ENCODE peak calls at places on chromosomes 5 and 9, in six cellular contexts. R is NB4; F is H9; I is HFFc6; Y is dorsolateral prefrontal cortex; H is CD8-positive, alpha-beta T cell. V is an unnamed sample.

GRCh38 chr5:14414615-14415515 is 166.7 kb upstream of the OTULINL start:
- DNase-seq in R (no peak), F (no peak), I (no peak), Y (no peak), H (no peak), V (no peak)

GRCh38 chr9:101398930-101399640 is 434 bp downstream of the ZNF189 start:
- DNase-seq in R (peak), F (no peak), I (no peak), Y (no peak), H (no peak), V (no peak)

GRCh38 chr5:140337880-140338279 is 8.5 kb downstream of the HBEGF start:
- DNase-seq in R (no peak), F (no peak), I (no peak), Y (no peak), H (no peak), V (no peak)

GRCh38 chr5:148799737-148800527 is 26.5 kb upstream of the ADRB2 start:
- DNase-seq in R (peak), F (no peak), I (peak), Y (no peak), H (no peak), V (no peak)

GRCh38 chr5:43044181-43044914 is 4.2 kb upstream of the ANXA2R start:
- DNase-seq in R (no peak), F (peak), I (no peak), Y (no peak), H (no peak), V (peak)

GRCh38 chr5:32642276-32643002 is 57.1 kb downstream of the SUB1 start:
- DNase-seq in R (no peak), F (no peak), I (peak), Y (no peak), H (no peak), V (peak)

GRCh38 chr9:124659099-124659659 is 111.9 kb downstream of the NR6A1 start:
- DNase-seq in R (peak), F (peak), I (peak), Y (peak), H (peak), V (peak)

GRCh38 chr9:4923141-4923540 is 61.9 kb upstream of the JAK2 start:
- DNase-seq in R (no peak), F (no peak), I (no peak), Y (no peak), H (no peak), V (no peak)

GRCh38 chr5:149126898-149127297 is 14.4 kb upstream of the ABLIM3 start:
- DNase-seq in R (no peak), F (no peak), I (no peak), Y (no peak), H (no peak), V (no peak)

GRCh38 chr9:5518061-5518936 is 8.0 kb downstream of the PDCD1LG2 start:
- DNase-seq in R (no peak), F (no peak), I (peak), Y (no peak), H (no peak), V (peak)

GRCh38 chr9:21570643-21571275 is 88.6 kb upstream of the IFNE start:
- DNase-seq in R (no peak), F (no peak), I (no peak), Y (no peak), H (no peak), V (no peak)

DNA sequence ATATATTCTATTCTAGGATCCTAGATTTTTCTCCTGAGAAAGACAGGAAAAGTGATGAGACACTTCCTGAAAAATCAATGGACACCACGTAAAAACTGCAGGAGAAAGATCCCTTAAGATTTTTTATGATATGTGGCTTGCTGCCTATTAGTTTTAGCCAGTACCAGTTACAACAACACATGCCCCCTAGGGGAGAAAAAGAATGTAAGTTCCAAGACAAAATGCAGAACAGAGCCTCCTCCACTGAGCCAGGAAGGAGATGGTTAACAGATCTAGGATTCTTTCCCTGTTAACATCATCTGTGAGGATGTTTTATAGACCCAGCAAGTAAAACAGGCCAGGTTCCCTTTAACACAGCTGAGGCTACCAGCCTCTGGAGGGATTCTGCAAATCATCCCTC is 574.7 kb downstream of the TLE4 start:
- DNase-seq in R (no peak), F (no peak), I (no peak), Y (no peak), H (no peak), V (peak)
- TF ChIP-seq CTCF in R (no peak), F (peak), I (peak), Y (no peak), H (no peak), V (peak)

DNA sequence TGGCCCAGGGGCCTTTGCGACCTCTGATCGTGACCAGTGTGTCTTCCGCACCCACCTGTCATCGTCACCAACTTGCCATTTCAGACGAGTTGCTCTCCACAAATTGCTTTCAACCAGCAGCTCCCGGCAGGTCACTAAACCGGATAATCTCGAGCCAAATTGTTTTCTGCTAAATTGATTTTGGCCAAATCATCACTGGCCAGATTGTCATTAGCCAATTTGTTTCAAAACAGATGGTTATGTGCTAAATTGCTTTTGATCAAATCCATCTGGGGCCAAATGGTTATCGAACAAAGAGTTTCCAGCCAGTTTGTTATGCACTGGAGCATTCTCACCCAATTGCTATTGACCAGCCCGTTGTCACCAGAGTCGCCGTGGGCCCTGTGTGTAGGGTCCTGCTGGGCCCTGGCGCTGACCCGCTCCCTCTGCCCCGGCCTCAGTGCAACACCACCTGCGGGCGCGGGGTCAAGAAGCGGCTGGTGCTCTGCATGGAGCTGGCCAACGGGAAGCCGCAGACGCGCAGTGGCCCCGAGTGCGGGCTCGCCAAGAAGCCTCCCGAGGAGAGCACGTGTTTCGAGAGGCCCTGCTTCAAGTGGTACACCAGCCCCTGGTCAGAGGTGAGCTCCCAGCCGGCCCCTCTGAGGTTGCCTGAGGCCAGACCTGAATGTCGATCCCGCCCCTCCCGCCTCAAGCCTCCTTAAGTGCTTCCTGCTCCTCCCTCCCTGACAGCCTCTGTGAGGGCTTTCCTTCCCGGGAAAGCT is 35.6 kb downstream of the ADAMTSL2 start:
- DNase-seq in R (no peak), F (peak), I (no peak), Y (peak), H (no peak), V (no peak)
- TF ChIP-seq CTCF in R (no peak), F (no peak), I (no peak), Y (no peak), H (no peak), V (no peak)

GRCh38 chr5:118793091-118793490 is 195.3 kb downstream of the DTWD2 start:
- DNase-seq in R (no peak), F (no peak), I (no peak), Y (no peak), H (no peak), V (no peak)

GRCh38 chr5:118791986-118792734 is 196.2 kb downstream of the DTWD2 start:
- DNase-seq in R (peak), F (peak), I (peak), Y (peak), H (no peak), V (peak)

GRCh38 chr5:118796081-118796480 is 192.3 kb downstream of the DTWD2 start:
- DNase-seq in R (no peak), F (peak), I (no peak), Y (no peak), H (no peak), V (no peak)

GRCh38 chr5:118793652-118794051 is 194.7 kb downstream of the DTWD2 start:
- DNase-seq in R (no peak), F (no peak), I (no peak), Y (no peak), H (no peak), V (no peak)

DNA sequence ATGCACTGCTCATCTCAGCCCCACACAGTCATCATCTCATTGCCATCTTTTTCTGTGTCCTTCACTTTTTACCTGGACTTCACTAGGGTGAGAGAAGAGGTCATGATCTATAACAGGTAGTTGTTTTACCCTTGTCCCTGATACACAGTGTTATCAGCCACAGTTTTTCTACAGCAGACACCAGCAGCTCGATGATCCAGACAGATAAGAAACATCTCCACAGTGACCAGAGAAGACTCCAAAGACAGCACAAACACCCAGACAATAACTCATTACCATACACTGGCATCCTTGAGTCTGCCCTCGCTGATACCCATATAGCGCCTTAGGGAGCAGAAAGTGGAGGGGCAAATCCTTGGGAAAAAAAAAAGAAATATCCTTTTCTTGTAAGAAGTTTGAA is 194.1 kb downstream of the DTWD2 start:
- DNase-seq in R (no peak), F (no peak), I (no peak), Y (no peak), H (no peak), V (no peak)
- TF ChIP-seq CTCF in R (no peak), F (no peak), I (no peak), Y (no peak), H (no peak), V (no peak)

DNA sequence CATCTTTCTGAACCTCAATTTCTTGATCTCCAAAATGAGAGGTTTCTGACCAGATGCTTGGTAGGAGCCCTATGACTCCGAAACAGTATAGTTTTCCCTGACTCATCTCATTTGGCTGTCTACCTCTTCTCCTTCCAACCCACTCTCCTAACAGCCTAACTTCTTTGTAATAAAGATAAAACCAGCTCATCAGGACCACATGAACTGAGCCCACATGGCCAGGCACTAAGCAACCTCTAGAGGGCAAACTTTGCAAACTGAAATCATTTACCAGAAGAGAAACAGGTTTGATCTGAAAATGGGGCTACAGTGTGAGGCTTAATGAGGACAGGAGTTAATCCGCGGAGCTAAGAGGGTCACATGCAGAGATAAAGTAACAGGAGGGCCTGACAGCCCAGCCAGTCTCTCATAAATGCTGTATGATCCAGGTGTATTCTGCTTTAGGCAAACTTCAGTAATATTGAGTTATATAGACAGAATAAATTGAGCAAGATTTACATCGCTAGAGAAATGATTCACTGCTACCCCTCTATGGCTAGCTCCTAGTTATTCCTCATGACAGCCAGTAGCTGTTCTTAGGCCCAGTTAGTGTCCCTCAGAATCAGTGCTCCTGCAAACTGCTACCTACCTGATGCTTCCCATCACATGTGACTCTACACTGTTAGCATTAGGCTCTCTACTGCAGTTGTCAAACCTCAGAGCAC is 64.6 kb downstream of the ABCA1 start:
- DNase-seq in R (peak), F (peak), I (peak), Y (peak), H (peak), V (peak)
- TF ChIP-seq CTCF in R (peak), F (peak), I (peak), Y (peak), H (peak), V (peak)

GRCh38 chr5:84378420-84378819 is 6.3 kb downstream of the EDIL3 start:
- DNase-seq in R (no peak), F (no peak), I (no peak), Y (no peak), H (no peak), V (peak)

GRCh38 chr5:84378961-84379360 is 5.7 kb downstream of the EDIL3 start:
- DNase-seq in R (no peak), F (no peak), I (no peak), Y (no peak), H (no peak), V (peak)

GRCh38 chr5:84382363-84383295 is 2.1 kb downstream of the EDIL3 start:
- DNase-seq in R (peak), F (peak), I (no peak), Y (peak), H (no peak), V (peak)

GRCh38 chr5:84381501-84382362 is 2.9 kb downstream of the EDIL3 start:
- DNase-seq in R (peak), F (no peak), I (no peak), Y (peak), H (no peak), V (no peak)

DNA sequence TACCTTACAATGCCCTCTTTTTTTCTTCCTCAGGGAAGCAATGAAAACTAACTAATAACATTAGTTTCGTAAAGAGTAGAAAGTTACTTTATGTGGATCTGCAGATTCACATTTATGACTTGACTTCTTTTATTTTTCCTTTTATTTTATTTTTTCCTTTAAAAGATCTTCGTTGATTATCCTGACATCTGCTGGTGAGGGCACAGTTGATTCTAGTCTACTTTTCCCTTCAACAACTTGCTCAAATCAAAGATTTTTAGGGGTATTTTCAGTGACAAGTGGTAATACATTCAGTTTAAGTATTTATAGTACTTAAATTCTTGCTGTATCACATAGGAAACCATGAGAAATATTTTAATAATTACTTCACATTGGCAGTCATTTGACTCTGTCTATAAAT is 4.9 kb downstream of the EDIL3 start:
- DNase-seq in R (no peak), F (no peak), I (no peak), Y (no peak), H (no peak), V (no peak)
- TF ChIP-seq CTCF in R (no peak), F (peak), I (no peak), Y (peak), H (no peak), V (peak)

DNA sequence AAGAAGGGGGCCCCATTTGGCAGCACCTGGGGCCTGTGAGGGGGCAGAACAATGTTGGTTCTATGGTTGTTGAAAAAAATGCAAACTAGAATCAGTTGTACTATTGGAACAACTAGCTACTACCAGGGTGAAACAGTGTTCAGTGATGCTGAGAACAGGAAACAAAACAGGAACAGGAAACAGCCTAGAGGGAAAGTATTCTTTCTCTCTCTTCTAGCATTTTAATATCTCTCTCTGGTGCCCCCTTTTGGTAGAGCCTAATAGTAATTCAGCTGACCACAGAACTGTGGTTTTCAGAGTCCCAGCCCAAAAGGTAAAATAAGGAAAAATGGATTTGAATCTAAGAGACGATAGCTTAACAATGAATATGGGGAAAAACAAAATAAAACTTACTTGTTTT is 138.0 kb upstream of the KCNN2 start:
- DNase-seq in R (peak), F (no peak), I (no peak), Y (no peak), H (no peak), V (peak)
- TF ChIP-seq CTCF in R (peak), F (peak), I (peak), Y (no peak), H (no peak), V (peak)

DNA sequence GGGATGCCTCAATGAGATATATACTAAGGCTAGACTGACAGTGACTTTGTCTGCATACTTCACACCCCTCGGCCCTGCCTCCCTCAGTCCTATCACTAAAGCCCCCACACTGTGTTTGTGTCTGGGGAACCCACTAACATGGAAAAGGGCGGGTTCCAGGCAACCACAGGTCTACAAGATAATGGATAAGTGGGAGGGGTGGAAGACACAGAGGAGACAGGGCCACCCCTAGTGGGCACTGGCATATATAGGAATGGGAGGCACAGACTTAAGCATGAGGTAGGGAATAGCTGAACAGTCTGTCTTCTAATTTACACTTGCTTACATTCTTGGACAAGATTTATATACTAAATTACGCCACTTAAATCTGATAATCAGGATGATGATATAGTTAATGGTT is 74.0 kb downstream of the SLIT3 start:
- DNase-seq in R (no peak), F (no peak), I (no peak), Y (no peak), H (no peak), V (no peak)
- TF ChIP-seq CTCF in R (no peak), F (peak), I (no peak), Y (no peak), H (no peak), V (no peak)